ENCODE peak calls at places on chromosomes 5 and 9, in four cellular contexts. B, A, F and Y are unnamed samples.

GRCh38 chr9:135714242-135715055 is 12.5 kb downstream of the KCNT1 start:
- DNase-seq in B (no peak), F (no peak), A (no peak), Y (no peak)

GRCh38 chr9:131577005-131578000 is 32.0 kb downstream of the PRRT1B start:
- DNase-seq in A (no peak), F (no peak), B (no peak), Y (peak; percentile 65)

GRCh38 chr5:149265559-149265958 is 6.1 kb upstream of the AFAP1L1 start:
- DNase-seq in B (no peak), F (peak; percentile 64), A (peak; percentile 75), Y (peak; percentile 79)

GRCh38 chr9:123615381-123615780 is 259.4 kb downstream of the CRB2 start:
- DNase-seq in B (no peak), A (no peak), F (no peak), Y (peak; percentile 14)

GRCh38 chr5:83718195-83718825 is 2.3 kb downstream of the HAPLN1 start:
- DNase-seq in A (peak; percentile 72), B (peak; percentile 59), F (peak; percentile 81), Y (peak; percentile 78)

GRCh38 chr9:13948037-13948436 is 365.9 kb downstream of the NFIB start:
- DNase-seq in A (no peak), F (peak; percentile 14), B (no peak), Y (no peak)

GRCh38 chr5:55636711-55637110 is 75.4 kb downstream of the SLC38A9 start:
- DNase-seq in A (peak; percentile 3), B (no peak), F (peak; percentile 59), Y (peak; percentile 48)

GRCh38 chr5:86684222-86684621 is 66.5 kb downstream of the COX7C start:
- DNase-seq in B (no peak), F (no peak), A (peak; percentile 44), Y (no peak)

GRCh38 chr5:181170996-181171395 is 23.6 kb downstream of the OR2V2 start:
- DNase-seq in A (no peak), B (no peak), F (no peak), Y (peak; percentile 79)

GRCh38 chr9:121369595-121370265 is at the start of gene STOM:
- DNase-seq in A (peak; percentile 22), F (peak; percentile 94), B (no peak), Y (no peak)

GRCh38 chr9:96241391-96241809 is 60.6 kb downstream of the HSD17B3 start:
- DNase-seq in A (peak; percentile 86), B (peak; percentile 82), F (no peak), Y (no peak)

GRCh38 chr5:68171101-68171558 is 44.4 kb upstream of the PIK3R1 start:
- DNase-seq in A (no peak), B (no peak), F (peak; percentile 98), Y (no peak)

GRCh38 chr5:172091956-172092732 is 85.7 kb upstream of the FBXW11 start:
- DNase-seq in F (no peak), A (no peak), B (no peak), Y (peak; percentile 13)

GRCh38 chr5:33223563-33224305 is 217.0 kb upstream of the TARS1 start:
- DNase-seq in A (no peak), F (no peak), B (no peak), Y (no peak)

GRCh38 chr5:178790371-178790770 is 59.9 kb upstream of the ZNF354A start:
- DNase-seq in F (no peak), B (no peak), A (peak; percentile 43), Y (no peak)

GRCh38 chr5:27906911-27907590 is 868.7 kb upstream of the CDH9 start:
- DNase-seq in B (no peak), A (peak; percentile 70), F (no peak), Y (no peak)

GRCh38 chr9:86645303-86645702 is 291.1 kb upstream of the TUT7 start:
- DNase-seq in A (no peak), B (no peak), F (no peak), Y (no peak)

GRCh38 chr5:120228262-120229031 is 235.7 kb upstream of the PRR16 start:
- DNase-seq in A (no peak), B (peak; percentile 2), F (no peak), Y (no peak)
- H2AFZ ChIP-seq in A (no peak overlapping the region), B (no peak overlapping the region), F (no peak overlapping the region), Y (no peak overlapping the region)

GRCh38 chr5:112860929-112861637 is at the start of gene SRP19:
- DNase-seq in B (peak; percentile 96), A (peak; percentile 94), F (peak; percentile 98), Y (peak; percentile 95)
- TF ChIP-seq CTCF in B (no peak), A (no peak), F (no peak), Y (no peak)

GRCh38 chr9:117744390-117744789 is 40.2 kb downstream of the TLR4 start:
- DNase-seq in A (no peak), F (no peak), B (no peak), Y (peak; percentile 50)
- H3K79me2 ChIP-seq in A (no peaks in the 10 kb centered on the region), F (no peaks in the 10 kb centered on the region), B (no peaks in the 10 kb centered on the region), Y (no peaks in the 10 kb centered on the region)

GRCh38 chr5:89199306-89199705 is 316.3 kb upstream of the MEF2C start:
- DNase-seq in A (no peak), F (no peak), B (no peak), Y (no peak)
- H2AFZ ChIP-seq in A (no peak overlapping the region), F (no peak overlapping the region), B (no peak overlapping the region), Y (no peak overlapping the region)

GRCh38 chr5:80406980-80407734 is 707 bp upstream of the ZFYVE16 start:
- DNase-seq in F (peak; percentile 40), B (no peak), A (no peak), Y (no peak)

GRCh38 chr5:80411589-80412219 is 3.8 kb downstream of the ZFYVE16 start:
- DNase-seq in A (no peak), B (no peak), F (no peak), Y (no peak)

GRCh38 chr5:80408976-80409926 is 1.4 kb downstream of the ZFYVE16 start:
- DNase-seq in B (no peak), A (no peak), F (peak; percentile 38), Y (no peak)

GRCh38 chr5:80407735-80408474 is at the start of gene ZFYVE16:
- DNase-seq in A (peak; percentile 95), B (peak; percentile 91), F (peak; percentile 98), Y (peak; percentile 97)

DNA sequence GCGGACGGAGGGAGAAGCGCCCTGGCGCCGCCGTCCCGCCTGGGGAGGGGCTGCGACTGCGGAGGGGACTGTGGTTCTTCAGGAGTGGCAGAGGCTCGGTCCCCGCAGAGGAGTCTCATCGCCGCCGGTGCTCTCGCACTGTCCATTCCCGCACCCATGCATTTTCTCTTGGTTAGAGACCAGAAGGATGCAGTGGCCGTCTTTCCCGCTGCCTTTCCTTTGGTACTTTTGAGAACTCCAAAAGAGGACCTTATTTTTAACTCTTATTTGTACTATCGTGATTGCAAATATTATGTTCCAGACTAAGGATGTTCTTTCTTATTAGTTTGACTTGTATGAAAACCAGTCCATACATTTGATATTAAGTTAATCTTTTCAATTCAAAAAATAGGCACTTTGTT is 611 bp downstream of the ZFYVE16 start:
- DNase-seq in A (peak; percentile 52), F (peak; percentile 44), B (no peak), Y (peak; percentile 79)
- TF ChIP-seq CTCF in A (no peak), F (no peak), B (no peak), Y (peak; percentile 28)

DNA sequence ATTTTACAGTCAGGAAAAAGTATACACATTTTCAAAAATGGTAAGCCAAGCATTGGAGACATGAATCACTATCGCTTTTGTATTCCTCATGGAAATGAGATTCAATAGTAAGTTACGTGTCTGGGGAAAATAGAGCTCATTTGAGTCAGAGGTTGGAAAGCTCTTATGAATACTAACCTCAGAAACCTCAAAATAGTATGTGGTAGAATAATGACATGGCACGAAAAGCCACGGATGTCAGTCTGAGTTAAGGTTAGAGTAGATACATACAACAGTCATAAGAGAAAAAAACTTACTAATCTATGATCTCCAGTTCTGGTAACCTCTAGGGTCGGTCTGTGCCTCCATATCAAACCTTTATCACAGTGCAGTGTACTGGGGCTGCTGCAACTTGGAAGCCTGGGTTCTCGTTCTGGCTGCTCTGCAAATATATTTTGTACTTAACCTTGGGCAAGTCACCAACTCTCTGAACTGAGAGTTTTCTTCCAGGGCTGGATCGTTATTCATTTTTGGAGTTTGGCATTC is 31.7 kb downstream of the MAP1B start:
- DNase-seq in A (peak; percentile 88), B (no peak), F (peak; percentile 92), Y (no peak)
- H3K79me2 ChIP-seq in A (peaks cover 7% of the 10 kb centered on the region), B (no peaks in the 10 kb centered on the region), F (peaks cover 54% of the 10 kb centered on the region), Y (peaks cover 59% of the 10 kb centered on the region)

GRCh38 chr9:93250185-93250584 is 66.2 kb downstream of the WNK2 start:
- DNase-seq in A (no peak), F (no peak), B (no peak), Y (peak; percentile 69)
- H2AFZ ChIP-seq in A (no peak overlapping the region), F (no peak overlapping the region), B (no peak overlapping the region), Y (no peak overlapping the region)